ENCODE peak calls at places on chromosomes 13 and 19, in ten cellular contexts. T is GM23248, Y is K562, E is DND-41, X is astrocyte, U is fibroblast of lung, L is neural progenitor cell, N is endothelial cell of umbilical vein, P is mammary epithelial cell, S is PC-3. V is an unnamed sample. For H3K9me3, the result is how much of the 10 kb centered on the place peaks cover.

GRCh38 chr19:33462112-33462726 is 59.4 kb downstream of the PEPD start:
- DNase-seq in L (no peak), S (no peak), U (no peak), T (no peak), X (no peak), P (no peak), Y (no peak), N (no peak), E (no peak), V (no peak)

GRCh38 chr19:2732157-2732725 is 7.6 kb downstream of the SLC39A3 start:
- DNase-seq in U (no peak), Y (no peak), L (no peak), N (no peak), P (no peak), X (no peak), E (no peak), T (no peak), S (no peak), V (no peak)

GRCh38 chr19:662207-662961 is 630 bp downstream of the RNF126 start:
- DNase-seq in S (peak), T (peak), X (peak), P (peak), Y (peak), L (peak), N (peak), U (no peak), E (peak), V (no peak)

GRCh38 chr19:55117636-55118391 is at the start of gene PPP1R12C:
- DNase-seq in U (peak), Y (peak), X (peak), T (peak), E (peak), N (peak), P (peak), L (peak), S (peak), V (peak)

GRCh38 chr13:43331676-43332075 is 308.3 kb downstream of the DNAJC15 start:
- DNase-seq in Y (no peak), N (no peak), L (peak), X (peak), T (no peak), E (no peak), U (peak), S (no peak), P (no peak), V (peak)

GRCh38 chr19:17968376-17968775 is 1.5 kb downstream of the KCNN1 start:
- DNase-seq in T (no peak), P (no peak), L (no peak), X (no peak), N (no peak), E (no peak), U (no peak), S (no peak), Y (no peak), V (no peak)

GRCh38 chr19:42251572-42251990 is 3.3 kb downstream of the ERF start:
- DNase-seq in Y (no peak), L (no peak), N (no peak), P (no peak), U (no peak), T (no peak), S (no peak), X (no peak), E (no peak), V (peak)

GRCh38 chr13:41696163-41697003 is 239.0 kb downstream of the RGCC start:
- DNase-seq in L (no peak), Y (no peak), E (no peak), U (peak), X (peak), S (peak), T (peak), P (peak), N (peak), V (peak)

GRCh38 chr13:40315416-40316064 is 350.9 kb downstream of the FOXO1 start:
- DNase-seq in E (peak), Y (no peak), N (peak), S (no peak), T (no peak), P (peak), U (no peak), L (no peak), X (no peak), V (no peak)

GRCh38 chr19:45569619-45570421 is 14.8 kb downstream of the OPA3 start:
- DNase-seq in L (peak), T (peak), U (peak), P (no peak), N (peak), Y (peak), E (peak), S (peak), X (no peak), V (peak)

GRCh38 chr13:80486407-80486806 is 145.5 kb upstream of the SPRY2 start:
- DNase-seq in T (no peak), N (no peak), X (no peak), Y (no peak), U (peak), P (no peak), S (no peak), E (no peak), L (no peak), V (no peak)

GRCh38 chr13:30873519-30873918 is 32.6 kb upstream of the MEDAG start:
- DNase-seq in N (no peak), Y (no peak), L (peak), X (no peak), U (no peak), S (no peak), E (no peak), T (no peak), P (no peak), V (no peak)

GRCh38 chr19:49359851-49360845 is 2.1 kb downstream of the TEAD2 start:
- DNase-seq in X (no peak), P (no peak), S (no peak), E (no peak), Y (no peak), U (no peak), L (no peak), N (no peak), T (no peak), V (no peak)

GRCh38 chr13:49858183-49858856 is 65.8 kb upstream of the KPNA3 start:
- DNase-seq in E (no peak), X (peak), T (peak), Y (no peak), N (no peak), U (peak), L (no peak), P (peak), S (peak), V (no peak)

GRCh38 chr13:92463134-92463533 is 763.5 kb upstream of the GPC6 start:
- DNase-seq in X (no peak), T (no peak), U (no peak), P (no peak), L (no peak), N (no peak), E (no peak), S (no peak), Y (no peak), V (no peak)

GRCh38 chr19:15516363-15516762 is 8.0 kb downstream of the CYP4F22 start:
- DNase-seq in U (no peak), S (no peak), Y (no peak), X (no peak), T (no peak), P (no peak), L (no peak), N (no peak), E (no peak), V (no peak)
- H3K9me3 ChIP-seq in U (under half), S (under half), Y (under half), X (under half), T (under half), P (under half), L (under half), N (under half), E (under half), V (under half)

GRCh38 chr19:5805465-5806132 is 732 bp downstream of the NRTN start:
- DNase-seq in E (peak), Y (peak), L (peak), U (peak), T (peak), X (no peak), P (peak), N (peak), S (peak), V (peak)
- TF ChIP-seq EZH2 in E (no peak), Y (no peak), L (peak), U (peak), T (peak), X (peak), P (peak), N (peak), S (no peak), V (no peak)

DNA sequence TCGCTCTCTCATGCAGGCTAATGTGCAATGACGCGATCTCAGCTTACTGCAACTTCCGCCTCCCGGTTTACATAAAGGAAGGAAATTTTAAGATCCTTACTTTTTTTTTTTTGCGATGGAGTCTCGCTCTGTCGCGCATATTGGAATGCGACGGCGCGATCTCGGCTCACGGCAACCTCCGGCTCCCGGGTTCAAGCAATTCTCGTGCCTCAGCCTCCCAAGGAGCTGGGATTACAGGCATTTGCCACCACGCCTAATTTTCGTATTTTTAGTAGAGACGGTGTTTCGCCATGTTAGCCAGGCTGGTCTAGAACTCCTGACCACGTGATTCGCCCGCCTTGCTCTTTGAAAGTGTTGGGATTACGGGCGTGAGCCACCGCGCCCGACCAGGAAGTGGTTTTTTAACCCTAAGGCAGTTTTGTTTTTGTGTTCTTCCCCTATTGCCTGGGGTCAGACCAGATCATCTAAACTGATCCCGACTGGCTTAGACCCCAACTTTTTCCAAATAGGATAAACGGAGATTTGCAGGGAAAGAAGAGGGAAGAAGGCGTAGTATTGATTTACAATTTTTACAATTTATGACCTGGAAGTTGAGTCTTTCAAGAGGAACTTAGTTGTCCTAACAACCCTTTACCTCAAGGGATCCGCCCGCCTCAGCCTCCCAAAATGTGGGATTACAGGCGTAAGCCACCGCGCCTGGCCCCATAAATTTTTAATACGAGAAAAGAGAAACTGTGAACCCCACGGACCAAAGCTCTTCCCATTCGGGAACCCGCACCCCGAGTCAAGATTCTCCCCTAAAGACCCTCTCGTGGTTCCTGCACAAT is 142.0 kb downstream of the ZNF737 start:
- DNase-seq in T (peak), X (peak), L (peak), Y (no peak), U (peak), E (peak), S (peak), P (peak), N (no peak), V (no peak)
- H3K9me3 ChIP-seq in T (under half), X (under half), L (under half), Y (under half), U (under half), E (under half), S (under half), P (under half), N (under half), V (under half)

GRCh38 chr13:111123221-111123620 is 8.1 kb downstream of the ARHGEF7 start:
- DNase-seq in X (no peak), S (no peak), N (no peak), P (no peak), Y (no peak), U (no peak), E (no peak), T (no peak), L (no peak), V (no peak)

GRCh38 chr13:111122056-111122455 is 6.9 kb downstream of the ARHGEF7 start:
- DNase-seq in N (no peak), Y (no peak), L (peak), U (peak), S (no peak), E (no peak), X (no peak), P (no peak), T (no peak), V (no peak)

GRCh38 chr13:111121421-111121820 is 6.3 kb downstream of the ARHGEF7 start:
- DNase-seq in T (no peak), L (no peak), X (no peak), N (no peak), P (no peak), E (no peak), S (no peak), U (no peak), Y (no peak), V (no peak)

GRCh38 chr13:111122631-111123030 is 7.5 kb downstream of the ARHGEF7 start:
- DNase-seq in P (no peak), T (no peak), U (no peak), Y (no peak), E (no peak), X (no peak), L (no peak), S (no peak), N (no peak), V (no peak)

DNA sequence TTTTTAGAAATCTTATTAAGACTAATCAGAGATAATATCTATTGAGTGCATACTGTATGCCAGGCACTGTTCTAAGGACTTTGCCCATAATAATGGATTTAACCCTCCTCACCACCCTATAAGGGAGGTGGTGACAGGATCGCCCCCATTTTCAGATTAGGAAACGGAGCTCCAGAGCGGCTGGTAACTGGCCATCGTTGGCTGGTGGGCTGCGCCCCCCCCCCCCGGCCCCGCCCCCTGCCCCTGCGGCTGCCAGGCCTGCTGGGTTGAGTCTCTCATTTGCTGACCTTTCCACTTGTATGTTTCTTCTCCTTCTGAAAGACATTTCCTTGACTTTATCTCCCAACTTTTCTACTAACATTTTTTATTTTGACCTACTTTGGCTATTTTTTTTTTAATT is 8.5 kb downstream of the ARHGEF7 start:
- DNase-seq in L (no peak), P (no peak), Y (no peak), X (no peak), U (no peak), N (no peak), S (no peak), E (no peak), T (no peak), V (no peak)
- TF ChIP-seq EZH2 in L (no peak), P (no peak), Y (no peak), X (no peak), U (no peak), N (no peak), S (no peak), E (no peak), T (no peak), V (no peak)

GRCh38 chr13:113963376-113963775 is 10.5 kb downstream of the C13orf46 start:
- DNase-seq in S (no peak), T (no peak), P (no peak), X (no peak), U (no peak), Y (no peak), N (no peak), L (no peak), E (no peak), V (no peak)

GRCh38 chr13:113962975-113963374 is 10.9 kb downstream of the C13orf46 start:
- DNase-seq in U (no peak), T (no peak), E (no peak), S (no peak), Y (no peak), L (no peak), X (no peak), N (no peak), P (no peak), V (no peak)

GRCh38 chr13:113960276-113960948 is 13.5 kb downstream of the C13orf46 start:
- DNase-seq in T (no peak), S (no peak), X (no peak), U (no peak), Y (no peak), E (no peak), N (no peak), P (no peak), L (no peak), V (no peak)

GRCh38 chr13:113964251-113964995 is 9.5 kb downstream of the C13orf46 start:
- DNase-seq in N (no peak), X (no peak), Y (no peak), T (no peak), P (no peak), E (no peak), S (no peak), L (no peak), U (no peak), V (no peak)

DNA sequence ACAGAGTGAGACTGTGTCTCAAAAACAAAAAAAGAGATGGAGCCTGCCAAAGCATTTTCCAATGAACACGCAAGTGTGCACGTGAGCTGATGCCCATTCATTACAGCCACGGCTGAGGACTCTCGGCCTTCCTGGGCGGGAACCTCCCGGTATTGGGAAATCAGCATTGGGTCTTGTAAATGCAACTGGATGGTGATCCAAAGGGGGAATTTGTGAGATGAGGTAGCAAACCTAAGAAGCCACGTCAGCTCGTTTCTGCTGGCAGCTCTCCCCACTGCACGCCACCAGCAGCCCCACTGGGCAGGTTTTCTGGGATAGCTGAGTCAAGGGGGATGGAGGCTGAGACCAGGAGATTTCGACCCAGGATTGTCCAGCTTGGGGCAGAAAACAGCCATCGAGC is 11.5 kb downstream of the C13orf46 start:
- DNase-seq in T (peak), U (no peak), P (no peak), X (no peak), L (no peak), S (no peak), N (no peak), E (no peak), Y (no peak), V (no peak)
- H3K9me3 ChIP-seq in T (under half), U (under half), P (under half), X (under half), L (under half), S (under half), N (under half), E (under half), Y (under half), V (under half)

DNA sequence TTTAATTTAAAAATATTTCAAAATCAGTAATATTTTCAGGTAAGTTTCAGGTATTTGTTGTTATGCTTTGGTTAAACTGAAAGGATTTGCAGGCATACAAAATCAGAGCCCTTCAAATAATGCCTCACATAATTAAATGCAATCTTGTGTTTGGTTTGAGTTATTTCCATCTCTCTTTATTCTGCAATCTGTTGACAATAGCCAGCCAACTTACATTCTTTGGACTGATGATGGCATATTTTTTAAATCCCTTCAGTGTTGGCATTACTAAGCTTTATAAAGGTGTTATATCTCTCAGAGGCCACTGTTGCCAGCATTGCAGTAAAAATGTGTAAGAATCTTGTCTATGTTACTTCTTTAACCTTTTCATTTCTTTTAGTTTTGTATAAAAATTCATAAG is 257.2 kb upstream of the RFC3 start:
- DNase-seq in U (no peak), N (no peak), P (no peak), L (no peak), Y (no peak), T (peak), S (no peak), E (no peak), X (no peak), V (no peak)
- TF ChIP-seq EZH2 in U (no peak), N (no peak), P (no peak), L (no peak), Y (no peak), T (no peak), S (no peak), E (no peak), X (no peak), V (no peak)

GRCh38 chr19:52286256-52286655 is 10.7 kb upstream of the ZNF480 start:
- DNase-seq in T (no peak), L (no peak), U (no peak), N (no peak), X (no peak), P (no peak), Y (no peak), S (no peak), E (no peak), V (no peak)
- H3K9me3 ChIP-seq in T (under half), L (under half), U (under half), N (under half), X (under half), P (under half), Y (under half), S (under half), E (under half), V (under half)

DNA sequence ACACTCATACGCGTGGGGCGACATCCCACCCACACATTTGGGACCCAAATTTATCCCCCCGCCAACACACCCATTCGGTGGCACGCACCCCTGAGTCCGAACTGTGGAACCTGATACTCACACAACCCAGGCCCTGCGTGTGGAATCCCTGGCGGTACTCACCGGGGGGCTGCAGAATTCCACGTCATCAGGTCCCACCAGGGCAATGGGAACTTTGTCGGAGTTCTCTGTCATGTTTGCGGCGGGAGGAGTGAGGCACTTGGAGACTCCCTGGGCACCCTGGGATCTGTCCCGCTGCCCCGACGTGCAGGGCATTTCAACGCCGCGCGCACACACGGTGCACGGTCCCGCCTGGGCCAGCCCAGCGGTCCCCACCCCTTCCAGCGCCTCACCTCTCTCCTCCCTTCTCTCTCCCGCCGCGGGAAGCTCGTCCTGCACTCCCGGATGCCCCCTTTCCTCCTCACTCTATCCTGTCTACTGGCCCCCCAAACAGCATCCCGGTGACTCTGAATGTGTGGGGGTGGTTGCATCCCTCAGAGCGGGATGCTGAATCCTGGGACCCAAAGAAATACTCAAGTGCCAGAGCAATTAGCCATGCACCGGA is at the start of gene CNMD:
- DNase-seq in S (no peak), U (no peak), Y (no peak), X (no peak), E (no peak), T (no peak), N (no peak), P (no peak), L (peak), V (no peak)
- TF ChIP-seq EZH2 in S (no peak), U (peak), Y (no peak), X (peak), E (no peak), T (no peak), N (peak), P (no peak), L (peak), V (no peak)

V was measured in A673.